ENCODE peak calls at places on chromosomes 3 and 15, in six cellular contexts. K is OCI-LY7, F is ovary, E is coronary artery, A is endothelial cell, M is AG04450. H is an unnamed sample.

GRCh38 chr3:48468329-48468731 is 21.8 kb downstream of the ATRIP start:
- DNase-seq in M (no peak), E (no peak), A (no peak), K (no peak), F (no peak), H (no peak)

GRCh38 chr3:11555823-11556222 is 87.9 kb downstream of the VGLL4 start:
- DNase-seq in F (no peak), E (no peak), K (no peak), A (no peak), M (no peak), H (no peak)

GRCh38 chr3:129599607-129600006 is 6.9 kb downstream of the PLXND1 start:
- DNase-seq in K (no peak), M (no peak), E (no peak), F (no peak), A (peak; percentile 72), H (peak; percentile 77)

GRCh38 chr3:11601446-11602241 is 42.1 kb downstream of the VGLL4 start:
- DNase-seq in A (no peak), F (no peak), K (peak; percentile 92), E (peak; percentile 91), M (no peak), H (peak; percentile 71)

GRCh38 chr15:48647963-48648362 is 2.5 kb upstream of the FBN1 start:
- DNase-seq in E (no peak), M (no peak), K (no peak), F (peak; percentile 43), A (peak; percentile 34), H (no peak)

GRCh38 chr3:24017305-24017704 is 72.2 kb downstream of the NR1D2 start:
- DNase-seq in F (no peak), K (no peak), E (no peak), A (no peak), M (no peak), H (no peak)

GRCh38 chr3:182139627-182140357 is 428.1 kb downstream of the SOX2 start:
- DNase-seq in E (no peak), A (no peak), F (no peak), K (no peak), M (no peak), H (no peak)

GRCh38 chr3:158920375-158920774 is 118.5 kb downstream of the MFSD1 start:
- DNase-seq in K (no peak), M (no peak), F (no peak), E (no peak), A (no peak), H (no peak)

GRCh38 chr3:43969944-43970343 is 271.7 kb upstream of the TOPAZ1 start:
- DNase-seq in K (no peak), M (no peak), E (no peak), A (no peak), F (no peak), H (no peak)

GRCh38 chr3:129592362-129593150 is 13.9 kb downstream of the PLXND1 start:
- DNase-seq in F (peak; percentile 78), E (no peak), K (no peak), M (no peak), A (peak; percentile 72), H (peak; percentile 82)

GRCh38 chr15:69141833-69142232 is 18.6 kb upstream of the GLCE start:
- DNase-seq in F (no peak), E (no peak), A (no peak), K (no peak), M (no peak), H (no peak)

GRCh38 chr15:69140306-69140705 is 20.1 kb upstream of the GLCE start:
- DNase-seq in F (no peak), K (no peak), A (no peak), M (no peak), E (no peak), H (no peak)

GRCh38 chr15:69134841-69135240 is 25.6 kb upstream of the GLCE start:
- DNase-seq in M (no peak), K (no peak), F (no peak), E (no peak), A (no peak), H (no peak)

GRCh38 chr15:69141286-69141701 is 19.1 kb upstream of the GLCE start:
- DNase-seq in A (no peak), M (no peak), F (no peak), E (no peak), K (no peak), H (no peak)

GRCh38 chr15:69138963-69139362 is 21.5 kb upstream of the GLCE start:
- DNase-seq in M (no peak), K (no peak), E (no peak), F (no peak), A (no peak), H (no peak)
- TF ChIP-seq CTCF in M (no peak), K (no peak), E (no peak), F (no peak), A (no peak), H (no peak)

DNA sequence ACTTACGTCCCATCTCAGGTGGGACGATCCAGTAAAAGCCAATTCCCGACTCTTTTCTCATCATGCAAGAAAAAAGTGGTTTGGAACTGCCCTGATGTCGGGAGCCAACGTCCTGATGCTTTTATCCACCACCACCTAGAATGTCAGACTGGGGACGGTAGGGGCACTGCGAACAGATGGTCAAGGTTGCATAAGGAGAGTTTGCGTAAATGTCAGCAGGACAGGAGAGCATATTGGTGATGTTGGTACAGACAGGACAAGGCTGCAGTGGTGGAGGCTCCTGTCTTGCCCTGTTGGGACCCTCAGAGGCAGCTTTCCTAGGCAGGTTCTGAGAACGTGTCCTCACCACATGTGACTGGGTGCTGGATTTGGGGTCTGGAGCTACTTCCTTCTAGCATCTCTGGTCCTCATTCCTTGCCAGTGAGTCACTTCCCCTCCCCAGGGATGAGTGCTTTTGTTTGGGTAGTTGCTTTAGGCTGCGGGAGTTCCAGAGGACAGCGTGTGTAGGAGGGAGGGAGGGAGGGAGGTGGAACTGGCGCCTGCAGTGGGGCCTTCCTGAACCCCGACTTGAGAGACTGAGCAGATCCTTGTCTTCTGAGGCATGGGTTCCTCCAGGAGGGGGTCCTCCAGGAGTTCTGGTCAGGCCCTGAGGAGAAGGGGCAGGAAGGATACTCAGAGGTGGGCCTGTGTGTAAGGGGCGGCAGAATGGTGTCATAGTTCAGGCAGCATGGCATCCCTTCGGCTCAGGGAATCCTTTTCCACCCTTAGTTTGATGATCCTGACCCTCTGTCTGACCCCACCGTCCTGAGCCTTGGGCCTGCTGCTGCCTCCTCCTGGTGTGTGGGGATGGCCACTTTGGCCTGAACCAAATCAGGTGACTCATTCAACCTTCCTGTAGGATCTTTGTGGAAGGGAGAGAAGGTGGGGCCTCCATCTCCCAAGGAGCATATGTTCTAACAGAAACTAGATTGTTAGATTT is 21.2 kb downstream of the THSD4 start:
- DNase-seq in K (no peak), F (no peak), A (no peak), E (no peak), M (peak; percentile 70), H (no peak)
- TF ChIP-seq CTCF in K (no peak), F (no peak), A (no peak), E (no peak), M (peak; percentile 36), H (no peak)

DNA sequence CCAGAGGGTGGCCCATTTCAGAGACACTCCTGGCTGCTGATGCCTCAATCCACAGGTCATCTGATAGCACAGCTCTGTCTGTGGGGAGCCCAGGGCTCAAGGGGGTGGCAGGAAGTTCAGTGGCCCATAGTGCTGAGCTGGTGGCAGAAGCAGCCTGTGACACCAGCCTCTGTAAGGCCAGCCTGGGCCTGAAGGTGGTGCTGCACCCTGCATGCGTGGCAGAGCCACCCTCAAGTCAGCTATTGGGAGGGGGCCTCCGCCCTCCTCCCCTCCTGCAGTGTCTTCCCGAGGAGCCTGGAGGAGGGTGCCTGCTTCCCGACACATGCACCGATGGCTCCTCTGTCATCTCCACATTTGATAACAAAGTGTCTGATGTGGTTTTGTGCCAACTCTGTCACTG is 3.0 kb downstream of the PLA1A start:
- DNase-seq in F (no peak), K (peak; percentile 18), A (peak; percentile 7), M (no peak), E (no peak), H (no peak)
- TF ChIP-seq CTCF in F (no peak), K (peak; percentile 56), A (peak; percentile 32), M (peak; percentile 19), E (no peak), H (no peak)

GRCh38 chr3:55013145-55013544 is 85.3 kb upstream of the LRTM1 start:
- DNase-seq in E (no peak), M (no peak), F (no peak), A (no peak), K (no peak), H (no peak)
- TF ChIP-seq CTCF in E (no peak), M (peak; percentile 41), F (no peak), A (no peak), K (no peak), H (no peak)

GRCh38 chr3:52959773-52960172 is 62.4 kb upstream of the STIMATE start:
- DNase-seq in K (no peak), A (no peak), M (no peak), F (no peak), E (no peak), H (no peak)
- TF ChIP-seq CTCF in K (peak; percentile 19), A (no peak), M (peak; percentile 6), F (no peak), E (no peak), H (no peak)

GRCh38 chr3:184241447-184242296 is 7.1 kb downstream of the ALG3 start:
- DNase-seq in A (peak; percentile 67), F (peak; percentile 71), M (no peak), K (peak; percentile 32), E (no peak), H (no peak)
- TF ChIP-seq CTCF in A (no peak), F (peak; percentile 21), M (peak; percentile 61), K (peak; percentile 69), E (no peak), H (peak; percentile 29)

GRCh38 chr15:40937762-40938529 is 8.8 kb downstream of the DLL4 start:
- DNase-seq in A (no peak), K (no peak), E (no peak), M (no peak), F (no peak), H (no peak)
- TF ChIP-seq CTCF in A (no peak), K (peak; percentile 45), E (no peak), M (peak; percentile 33), F (no peak), H (peak; percentile 12)

GRCh38 chr15:75868019-75868418 is 24.8 kb downstream of the UBE2Q2 start:
- DNase-seq in K (no peak), M (no peak), F (no peak), A (no peak), E (no peak), H (no peak)

GRCh38 chr15:75864213-75865059 is 21.2 kb downstream of the UBE2Q2 start:
- DNase-seq in F (no peak), A (no peak), K (no peak), E (no peak), M (no peak), H (no peak)

GRCh38 chr15:75867428-75867827 is 24.2 kb downstream of the UBE2Q2 start:
- DNase-seq in F (no peak), M (no peak), K (no peak), E (no peak), A (no peak), H (no peak)

GRCh38 chr15:75869446-75869845 is 26.2 kb downstream of the UBE2Q2 start:
- DNase-seq in M (no peak), F (no peak), A (no peak), E (no peak), K (no peak), H (no peak)

GRCh38 chr15:75866916-75867315 is 23.7 kb downstream of the UBE2Q2 start:
- DNase-seq in E (no peak), F (no peak), M (no peak), A (no peak), K (no peak), H (no peak)
- TF ChIP-seq CTCF in E (no peak), F (no peak), M (no peak), A (no peak), K (no peak), H (no peak)